ENCODE peak calls at places on chromosomes 4 and X, in eight cellular contexts. L is ovary, W is HCT116, P is H9, O is body of pancreas, I is astrocyte, X is PC-9, G is GM12878. T is an unnamed sample. For H3K4me1, the result is how much of the 10 kb centered on the place peaks cover.

GRCh38 chrX:111244238-111244750 is 26.0 kb downstream of the CAPN6 start:
- DNase-seq in L (no peak), W (peak), P (no peak), O (no peak), I (no peak), X (no peak), G (no peak), T (no peak)

GRCh38 chr4:138438608-138439007 is 196.5 kb upstream of the SLC7A11 start:
- DNase-seq in L (no peak), W (no peak), P (no peak), O (no peak), I (peak), X (no peak), G (no peak), T (no peak)

GRCh38 chr4:15240764-15241163 is 187.1 kb upstream of the C1QTNF7 start:
- DNase-seq in L (no peak), W (no peak), P (no peak), O (no peak), I (peak), X (no peak), G (no peak), T (no peak)

GRCh38 chrX:108437354-108437753 is 868 bp downstream of the COL4A6 start:
- DNase-seq in L (no peak), W (no peak), P (no peak), O (no peak), I (no peak), X (no peak), G (no peak), T (no peak)

GRCh38 chr4:130233377-130234047 is 1137.6 kb downstream of the C4orf33 start:
- DNase-seq in L (no peak), W (no peak), P (no peak), O (no peak), I (no peak), X (no peak), G (peak), T (no peak)

GRCh38 chr4:185165605-185166063 is 22.6 kb downstream of the SLC25A4 start:
- DNase-seq in L (no peak), W (no peak), P (no peak), O (no peak), I (peak), X (no peak), G (peak), T (no peak)

GRCh38 chrX:3066555-3066954 is 25.3 kb downstream of the ARSF start:
- DNase-seq in L (no peak), W (no peak), P (no peak), O (peak), I (peak), X (no peak), G (no peak), T (no peak)

GRCh38 chr4:159390648-159391047 is 287.8 kb downstream of the RAPGEF2 start:
- DNase-seq in L (no peak), W (peak), P (no peak), O (no peak), I (peak), X (peak), G (no peak), T (peak)

GRCh38 chr4:3257691-3258482 is 8.9 kb downstream of the MSANTD1 start:
- DNase-seq in L (no peak), W (no peak), P (peak), O (no peak), I (peak), X (peak), G (peak), T (no peak)

GRCh38 chr4:144591401-144591800 is 54.6 kb upstream of the HHIP start:
- DNase-seq in L (no peak), W (no peak), P (no peak), O (no peak), I (peak), X (peak), G (no peak), T (no peak)

GRCh38 chrX:65720580-65720979 is 53.1 kb downstream of the MSN start:
- DNase-seq in L (no peak), W (no peak), P (no peak), O (no peak), I (no peak), X (no peak), G (no peak), T (no peak)

GRCh38 chr4:34363842-34364241 is 1880.5 kb downstream of the ARAP2 start:
- DNase-seq in L (no peak), W (no peak), P (no peak), O (no peak), I (no peak), X (no peak), G (no peak), T (no peak)

GRCh38 chr4:52606040-52606439 is 53.1 kb downstream of the USP46 start:
- DNase-seq in L (no peak), W (no peak), P (no peak), O (no peak), I (no peak), X (no peak), G (no peak), T (no peak)

GRCh38 chr4:21512351-21512750 is 436.2 kb downstream of the KCNIP4 start:
- DNase-seq in L (no peak), W (peak), P (no peak), O (no peak), I (peak), X (no peak), G (no peak), T (no peak)

GRCh38 chrX:130118396-130118795 is 8.1 kb upstream of the ELF4 start:
- DNase-seq in L (peak), W (no peak), P (no peak), O (no peak), I (peak), X (peak), G (no peak), T (no peak)

GRCh38 chr4:106355193-106355592 is 13.4 kb downstream of the GIMD1 start:
- DNase-seq in L (no peak), W (no peak), P (peak), O (peak), I (no peak), X (no peak), G (no peak), T (no peak)

GRCh38 chr4:48653217-48654014 is 126.7 kb downstream of the FRYL start:
- DNase-seq in L (peak), W (no peak), P (no peak), O (peak), I (peak), X (no peak), G (no peak), T (no peak)
- H3K27ac ChIP-seq in L (no peak), W (no peak), P (no peak), O (no peak), I (peak), X (no peak), G (no peak), T (no peak)

GRCh38 chr4:102543030-102543505 is 41.9 kb downstream of the NFKB1 start:
- DNase-seq in L (no peak), W (no peak), P (no peak), O (no peak), I (no peak), X (no peak), G (peak), T (no peak)

GRCh38 chr4:102543529-102543928 is 42.4 kb downstream of the NFKB1 start:
- DNase-seq in L (no peak), W (no peak), P (no peak), O (no peak), I (no peak), X (no peak), G (no peak), T (no peak)

GRCh38 chr4:102546635-102547034 is 45.5 kb downstream of the NFKB1 start:
- DNase-seq in L (no peak), W (no peak), P (no peak), O (no peak), I (no peak), X (no peak), G (peak), T (no peak)

GRCh38 chr4:102537280-102537679 is 36.1 kb downstream of the NFKB1 start:
- DNase-seq in L (no peak), W (no peak), P (no peak), O (no peak), I (no peak), X (no peak), G (no peak), T (no peak)

DNA sequence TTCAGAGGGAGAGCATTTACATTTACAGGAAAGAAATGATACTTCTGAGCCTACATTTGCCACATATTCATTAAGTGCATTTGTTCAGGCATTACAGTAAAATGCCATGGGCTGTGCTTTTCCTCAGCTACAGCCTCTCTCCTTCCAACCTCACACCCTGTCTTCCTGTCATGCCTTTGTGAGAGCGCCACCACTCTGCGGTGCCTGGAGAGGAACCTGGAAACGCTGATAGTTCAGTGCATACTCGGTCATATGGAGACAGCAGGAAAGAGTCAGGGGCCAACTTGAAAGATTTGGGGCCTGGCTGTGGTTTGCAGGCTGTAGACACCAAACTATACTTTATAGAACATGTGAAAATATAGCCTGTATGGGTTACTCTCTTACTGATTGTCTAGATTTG is 40.5 kb downstream of the NFKB1 start:
- DNase-seq in L (no peak), W (no peak), P (peak), O (no peak), I (no peak), X (no peak), G (no peak), T (no peak)
- TF ChIP-seq CTCF in L (no peak), W (peak), P (peak), O (no peak), I (no peak), X (no peak), G (no peak), T (no peak)

GRCh38 chr4:124708517-124709300 is 3.8 kb downstream of the ANKRD50 start:
- DNase-seq in L (no peak), W (no peak), P (no peak), O (no peak), I (peak), X (no peak), G (no peak), T (no peak)
- H3K4me1 ChIP-seq in L (under half), W (under half), P (under half), O (under half), I (under half), X (under half), G (under half), T (under half)

DNA sequence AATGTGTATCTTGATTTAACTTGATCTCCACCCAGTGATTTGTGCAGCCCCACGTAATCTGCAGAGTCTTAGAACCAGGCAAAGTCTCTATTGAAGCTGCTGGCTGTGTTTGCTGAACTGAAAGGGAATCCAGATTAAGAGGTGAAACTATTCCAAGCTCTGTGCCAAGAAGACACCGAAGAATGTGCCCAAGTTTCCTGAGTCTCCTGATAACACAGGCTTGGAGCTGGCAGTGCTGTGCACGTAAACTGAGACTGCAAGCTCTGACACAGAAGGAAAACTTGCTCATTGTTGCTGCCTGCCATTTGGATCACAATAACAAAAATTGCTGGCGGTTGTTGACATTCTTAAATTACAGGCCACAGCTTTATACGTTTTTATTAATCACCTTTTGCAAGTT is 60.2 kb upstream of the VCX3B start:
- DNase-seq in L (no peak), W (no peak), P (no peak), O (peak), I (peak), X (peak), G (no peak), T (no peak)
- H3K27ac ChIP-seq in L (no peak), W (no peak), P (no peak), O (no peak), I (peak), X (peak), G (no peak), T (no peak)

GRCh38 chrX:40320819-40321218 is 223.1 kb upstream of the BCOR start:
- DNase-seq in L (no peak), W (no peak), P (no peak), O (no peak), I (no peak), X (no peak), G (no peak), T (no peak)

GRCh38 chrX:40314070-40314469 is 216.3 kb upstream of the BCOR start:
- DNase-seq in L (no peak), W (no peak), P (peak), O (no peak), I (no peak), X (no peak), G (no peak), T (no peak)

GRCh38 chrX:40316502-40316901 is 218.7 kb upstream of the BCOR start:
- DNase-seq in L (no peak), W (no peak), P (no peak), O (no peak), I (no peak), X (no peak), G (no peak), T (no peak)

GRCh38 chrX:40318076-40318475 is 220.3 kb upstream of the BCOR start:
- DNase-seq in L (no peak), W (no peak), P (no peak), O (no peak), I (no peak), X (no peak), G (no peak), T (no peak)

DNA sequence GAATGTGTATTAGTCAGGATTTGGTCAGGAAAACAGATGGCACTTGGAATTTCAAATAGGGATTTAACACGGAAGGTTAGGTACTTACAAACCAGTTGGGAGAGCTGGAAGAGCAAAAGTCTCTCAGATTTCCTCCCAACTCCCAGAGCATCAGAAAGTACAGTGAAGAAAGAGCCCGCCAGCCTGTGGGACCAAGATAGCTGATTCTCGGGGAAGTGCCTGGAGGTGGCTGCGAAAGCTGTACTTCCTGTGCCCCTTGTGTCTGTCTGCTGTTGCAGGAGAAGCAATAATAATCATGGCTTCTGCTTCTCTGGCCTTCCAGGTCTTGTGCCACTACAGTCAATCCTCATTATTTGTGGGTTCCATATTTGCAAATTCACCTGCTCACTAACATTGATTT is 221.0 kb upstream of the BCOR start:
- DNase-seq in L (no peak), W (no peak), P (no peak), O (no peak), I (no peak), X (no peak), G (no peak), T (no peak)
- TF ChIP-seq CTCF in L (no peak), W (no peak), P (no peak), O (no peak), I (no peak), X (no peak), G (no peak), T (no peak)

GRCh38 chr4:36043901-36044300 is 200.4 kb downstream of the ARAP2 start:
- DNase-seq in L (no peak), W (no peak), P (no peak), O (no peak), I (peak), X (no peak), G (no peak), T (no peak)

GRCh38 chr4:36042122-36042970 is 202.0 kb downstream of the ARAP2 start:
- DNase-seq in L (no peak), W (no peak), P (no peak), O (no peak), I (no peak), X (no peak), G (no peak), T (no peak)

GRCh38 chr4:36039031-36039430 is 205.3 kb downstream of the ARAP2 start:
- DNase-seq in L (no peak), W (no peak), P (no peak), O (no peak), I (no peak), X (no peak), G (no peak), T (no peak)

GRCh38 chr4:36043241-36043640 is 201.1 kb downstream of the ARAP2 start:
- DNase-seq in L (no peak), W (no peak), P (no peak), O (no peak), I (no peak), X (no peak), G (no peak), T (no peak)

DNA sequence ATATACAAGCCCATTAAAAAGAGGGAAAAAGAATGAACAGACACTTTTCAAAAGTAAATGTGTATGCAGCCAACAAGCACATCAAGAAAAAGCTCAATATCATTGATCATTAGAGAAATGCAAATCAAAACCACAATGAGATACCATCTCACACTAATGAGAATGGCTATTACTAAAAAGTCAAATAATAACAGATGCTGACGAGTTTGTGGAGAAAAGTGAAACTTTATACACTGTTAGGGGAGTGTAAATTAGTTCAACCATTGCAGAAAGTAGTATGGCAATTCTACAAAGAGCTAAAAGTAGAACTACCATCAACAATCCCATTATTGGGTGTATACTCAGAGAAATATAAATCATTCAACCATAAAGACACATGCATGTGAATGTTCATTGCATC is 203.0 kb downstream of the ARAP2 start:
- DNase-seq in L (no peak), W (no peak), P (no peak), O (no peak), I (no peak), X (no peak), G (no peak), T (no peak)
- H3K4me1 ChIP-seq in L (under half), W (under half), P (under half), O (under half), I (under half), X (under half), G (under half), T (under half)

GRCh38 chr4:153514001-153514526 is 47.9 kb downstream of the TMEM131L start:
- DNase-seq in L (no peak), W (peak), P (no peak), O (no peak), I (peak), X (no peak), G (no peak), T (no peak)

GRCh38 chr4:153512952-153513500 is 46.9 kb downstream of the TMEM131L start:
- DNase-seq in L (no peak), W (no peak), P (no peak), O (no peak), I (peak), X (no peak), G (no peak), T (no peak)

GRCh38 chr4:153511104-153511503 is 44.9 kb downstream of the TMEM131L start:
- DNase-seq in L (no peak), W (no peak), P (no peak), O (no peak), I (no peak), X (no peak), G (no peak), T (no peak)

GRCh38 chr4:153513596-153513995 is 47.4 kb downstream of the TMEM131L start:
- DNase-seq in L (no peak), W (peak), P (no peak), O (no peak), I (no peak), X (no peak), G (no peak), T (no peak)

DNA sequence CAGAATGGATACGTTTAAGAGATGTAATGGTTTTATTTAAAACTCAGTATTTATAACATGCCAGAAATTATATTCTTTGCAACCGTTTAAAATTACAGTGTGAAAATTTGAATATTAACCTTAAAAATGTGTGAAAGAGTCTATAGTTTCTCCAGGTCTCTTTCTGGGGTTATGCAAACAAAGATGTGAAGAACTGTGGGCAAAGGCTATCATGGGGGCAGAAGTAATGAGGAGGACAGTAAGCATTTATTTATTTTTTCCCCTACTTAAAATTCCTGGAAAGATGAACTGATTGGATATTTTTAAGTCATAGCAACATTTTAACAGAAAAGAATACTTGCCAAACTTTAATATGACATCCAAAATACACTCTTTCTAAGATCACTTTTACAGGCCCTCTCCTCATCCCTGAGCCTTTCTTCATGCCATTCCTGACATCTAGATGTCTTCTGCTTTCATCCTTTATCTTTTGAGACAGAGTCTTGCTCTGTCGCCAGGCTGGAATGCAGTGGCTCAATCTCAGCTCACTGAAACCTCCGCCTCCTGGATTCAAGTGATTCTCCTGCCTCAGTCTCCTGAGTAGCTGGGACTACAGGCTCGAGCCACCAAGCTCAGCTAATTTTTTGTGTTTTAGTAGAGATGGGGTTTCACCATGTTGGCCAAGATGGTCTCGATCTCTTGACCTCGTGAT is 46.1 kb downstream of the TMEM131L start:
- DNase-seq in L (no peak), W (no peak), P (no peak), O (no peak), I (no peak), X (no peak), G (no peak), T (no peak)
- H3K27ac ChIP-seq in L (no peak), W (peak), P (no peak), O (peak), I (peak), X (no peak), G (no peak), T (peak)

GRCh38 chr4:124713213-124713592 is 671 bp upstream of the ANKRD50 start:
- DNase-seq in L (peak), W (peak), P (peak), O (peak), I (peak), X (peak), G (no peak), T (peak)
- TF ChIP-seq CTCF in L (peak), W (peak), P (peak), O (peak), I (peak), X (peak), G (no peak), T (peak)

GRCh38 chr4:1765409-1766335 is 27.4 kb upstream of the FGFR3 start:
- DNase-seq in L (no peak), W (no peak), P (no peak), O (no peak), I (no peak), X (no peak), G (no peak), T (no peak)

GRCh38 chr4:1766336-1767057 is 26.6 kb upstream of the FGFR3 start:
- DNase-seq in L (no peak), W (no peak), P (peak), O (peak), I (no peak), X (peak), G (no peak), T (no peak)

GRCh38 chr4:1763070-1763549 is 30.0 kb upstream of the FGFR3 start:
- DNase-seq in L (no peak), W (no peak), P (no peak), O (no peak), I (no peak), X (no peak), G (no peak), T (no peak)

GRCh38 chr4:1763550-1764080 is 29.5 kb upstream of the FGFR3 start:
- DNase-seq in L (peak), W (no peak), P (no peak), O (peak), I (no peak), X (no peak), G (no peak), T (no peak)

DNA sequence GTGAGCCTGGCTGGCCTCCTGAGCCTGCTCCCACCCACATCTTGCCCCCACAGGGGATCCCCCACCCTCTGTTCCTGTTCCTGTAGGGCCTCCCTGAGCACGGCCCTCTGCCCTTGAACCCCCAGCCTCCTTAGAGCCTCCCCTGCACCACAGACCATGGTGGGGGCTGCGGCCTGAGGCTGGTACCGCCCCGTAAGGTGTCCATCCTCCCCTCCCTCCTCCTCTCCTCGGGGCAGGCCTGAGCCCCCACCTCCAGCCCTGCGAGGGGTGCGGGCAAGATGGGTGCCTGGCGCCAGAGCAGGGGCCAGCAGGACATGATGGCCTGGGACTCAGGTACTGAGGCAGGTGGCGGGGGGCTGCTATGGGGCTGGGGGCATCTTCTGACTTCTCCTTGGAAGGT is 28.4 kb upstream of the FGFR3 start:
- DNase-seq in L (no peak), W (no peak), P (no peak), O (no peak), I (no peak), X (no peak), G (no peak), T (no peak)
- H3K4me1 ChIP-seq in L (under half), W (under half), P (under half), O (half or more), I (under half), X (under half), G (under half), T (under half)